ENCODE peak calls at places on chromosomes 16 and 17, in seven cellular contexts. W is cardiac muscle cell, H is mucosa of descending colon, V is NB4, I is tibial artery, L is Peyer's patch, C is AG04450. P is an unnamed sample.

GRCh38 chr17:78925662-78926555 is 722 bp upstream of the TIMP2 start:
- DNase-seq in L (peak), V (peak), I (peak), C (peak), W (no peak), H (peak), P (peak)

GRCh38 chr17:29591737-29592624 is 951 bp upstream of the ANKRD13B start:
- DNase-seq in H (peak), W (peak), V (peak), I (peak), L (peak), C (no peak), P (peak)

GRCh38 chr17:81394377-81394747 is 895 bp upstream of the BAHCC1 start:
- DNase-seq in H (no peak), L (no peak), I (no peak), W (no peak), C (no peak), V (peak), P (no peak)

GRCh38 chr17:81302324-81302723 is 7.2 kb upstream of the SLC38A10 start:
- DNase-seq in C (no peak), H (no peak), W (no peak), V (no peak), L (no peak), I (no peak), P (no peak)

GRCh38 chr17:79624658-79625478 is 14.0 kb upstream of the RBFOX3 start:
- DNase-seq in L (no peak), C (no peak), W (no peak), V (no peak), I (peak), H (peak), P (peak)

GRCh38 chr17:47950448-47950847 is 7.2 kb downstream of the PRR15L start:
- DNase-seq in L (no peak), W (no peak), V (no peak), H (no peak), C (no peak), I (no peak), P (no peak)

GRCh38 chr17:62351176-62351575 is 29.2 kb upstream of the EFCAB3 start:
- DNase-seq in W (no peak), L (no peak), V (no peak), H (no peak), I (no peak), C (no peak), P (no peak)

GRCh38 chr16:49491111-49491670 is 117.6 kb downstream of the C16orf78 start:
- DNase-seq in H (no peak), I (peak), W (no peak), C (no peak), V (no peak), L (no peak), P (no peak)

GRCh38 chr17:40097931-40098845 is 2.2 kb downstream of the NR1D1 start:
- DNase-seq in H (peak), I (peak), W (no peak), V (peak), L (no peak), C (no peak), P (no peak)

GRCh38 chr16:50747206-50747956 is 5.5 kb downstream of the CYLD start:
- DNase-seq in V (peak), L (no peak), H (no peak), C (no peak), W (no peak), I (no peak), P (no peak)

GRCh38 chr17:67733371-67733770 is 15.6 kb downstream of the NOL11 start:
- DNase-seq in I (no peak), L (no peak), W (no peak), H (no peak), V (no peak), C (no peak), P (peak)

GRCh38 chr17:75155191-75155601 is 884 bp upstream of the JPT1 start:
- DNase-seq in W (no peak), V (no peak), I (peak), L (no peak), C (no peak), H (no peak), P (peak)

GRCh38 chr17:8101721-8102120 is 14.2 kb upstream of the ALOX12B start:
- DNase-seq in V (no peak), C (no peak), I (no peak), L (no peak), H (no peak), W (no peak), P (no peak)

GRCh38 chr16:14347706-14348105 is 276.6 kb downstream of the MRTFB start:
- DNase-seq in L (no peak), C (no peak), V (no peak), H (no peak), I (no peak), W (no peak), P (no peak)

GRCh38 chr16:58644765-58645487 is 15.3 kb upstream of the CNOT1 start:
- DNase-seq in L (no peak), W (no peak), V (no peak), C (no peak), H (no peak), I (peak), P (no peak)

GRCh38 chr16:12951392-12951791 is 50.0 kb downstream of the SHISA9 start:
- DNase-seq in H (no peak), L (no peak), W (no peak), V (no peak), C (no peak), I (no peak), P (no peak)
- TF ChIP-seq CTCF in H (no peak), L (no peak), W (no peak), V (no peak), C (no peak), I (no peak), P (no peak)

GRCh38 chr17:4860651-4861050 is 27.5 kb downstream of the MINK1 start:
- DNase-seq in H (no peak), W (no peak), L (no peak), C (no peak), I (no peak), V (no peak), P (no peak)
- H3K4me3 ChIP-seq in H (no peak), W (no peak), L (no peak), C (no peak), I (no peak), V (no peak), P (no peak)

GRCh38 chr17:17401271-17401781 is 75.5 kb upstream of the MED9 start:
- DNase-seq in I (no peak), L (no peak), W (no peak), V (peak), H (no peak), C (no peak), P (peak)
- TF ChIP-seq CTCF in I (no peak), L (no peak), W (peak), V (peak), H (no peak), C (peak), P (peak)

DNA sequence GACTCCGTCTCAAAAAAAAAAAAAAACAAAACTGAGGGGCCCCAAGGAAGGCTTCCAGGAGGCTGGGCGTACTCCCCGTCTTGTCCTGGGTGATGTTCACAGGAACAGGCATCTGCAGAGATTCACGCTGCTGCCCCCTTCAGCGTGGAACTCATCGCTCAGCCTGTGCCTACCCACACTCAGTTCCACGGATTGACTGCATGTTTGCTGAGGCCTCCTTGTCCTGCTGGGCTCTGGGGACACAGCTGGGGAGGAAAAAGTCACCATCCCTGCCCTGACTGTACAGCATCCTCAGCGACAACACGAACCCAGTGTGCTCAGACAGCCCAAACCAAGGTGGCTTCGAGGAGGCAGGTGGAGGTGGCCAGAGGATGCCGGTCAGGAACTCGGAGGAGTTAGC is 12.9 kb upstream of the OSGIN1 start:
- DNase-seq in H (no peak), I (no peak), W (no peak), V (no peak), C (no peak), L (no peak), P (no peak)
- H3K4me3 ChIP-seq in H (no peak), I (no peak), W (no peak), V (no peak), C (no peak), L (no peak), P (no peak)

GRCh38 chr17:6505425-6506142 is 50.8 kb downstream of the PITPNM3 start:
- DNase-seq in C (no peak), V (no peak), H (no peak), I (peak), W (no peak), L (no peak), P (peak)

GRCh38 chr17:6508519-6509294 is 47.6 kb downstream of the PITPNM3 start:
- DNase-seq in I (peak), V (no peak), L (no peak), W (peak), H (no peak), C (no peak), P (peak)

GRCh38 chr17:6507535-6507934 is 48.8 kb downstream of the PITPNM3 start:
- DNase-seq in C (peak), L (no peak), H (no peak), V (no peak), W (no peak), I (peak), P (peak)

GRCh38 chr17:6508026-6508425 is 48.3 kb downstream of the PITPNM3 start:
- DNase-seq in W (no peak), L (no peak), H (no peak), V (no peak), C (no peak), I (peak), P (peak)

GRCh38 chr17:6506679-6507231 is 49.6 kb downstream of the PITPNM3 start:
- DNase-seq in I (peak), L (no peak), H (peak), V (no peak), C (no peak), W (no peak), P (peak)
- TF ChIP-seq CTCF in I (no peak), L (no peak), H (no peak), V (no peak), C (no peak), W (no peak), P (no peak)

GRCh38 chr17:50945779-50946222 is 79.6 kb upstream of the TOB1 start:
- DNase-seq in C (no peak), H (no peak), L (no peak), V (no peak), W (no peak), I (peak), P (peak)

GRCh38 chr17:50944902-50945720 is 79.0 kb upstream of the TOB1 start:
- DNase-seq in H (no peak), L (no peak), W (no peak), V (no peak), I (peak), C (no peak), P (no peak)

GRCh38 chr17:50944054-50944901 is 78.1 kb upstream of the TOB1 start:
- DNase-seq in V (peak), I (peak), L (peak), H (peak), W (peak), C (no peak), P (peak)

GRCh38 chr17:50946223-50946890 is 80.2 kb upstream of the TOB1 start:
- DNase-seq in I (peak), V (no peak), H (peak), W (no peak), C (no peak), L (no peak), P (peak)

DNA sequence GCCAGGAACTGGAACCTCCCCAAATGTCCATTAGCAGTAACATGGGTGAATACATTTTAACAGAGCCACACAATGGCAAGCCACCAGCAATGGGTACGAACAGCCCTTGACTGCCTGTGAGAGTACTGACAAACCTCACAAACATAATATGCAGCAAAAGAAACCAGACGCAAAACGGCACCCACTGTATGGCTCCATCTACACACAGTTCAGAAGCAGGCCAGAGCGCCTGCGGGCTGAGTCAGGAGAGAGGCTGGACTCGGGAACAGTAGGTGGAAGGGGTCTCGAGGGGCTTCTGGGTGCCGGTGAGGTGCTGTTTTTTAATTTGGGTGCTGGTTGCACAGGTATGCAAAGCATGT is 77.4 kb upstream of the TOB1 start:
- DNase-seq in C (no peak), W (no peak), V (no peak), H (no peak), I (peak), L (no peak), P (peak)
- H3K4me3 ChIP-seq in C (no peak), W (no peak), V (no peak), H (no peak), I (no peak), L (peak), P (peak)

GRCh38 chr17:76938009-76938408 is 69.8 kb downstream of the MGAT5B start:
- DNase-seq in W (no peak), C (no peak), I (no peak), V (no peak), H (no peak), L (no peak), P (no peak)
- TF ChIP-seq CTCF in W (no peak), C (no peak), I (no peak), V (no peak), H (no peak), L (no peak), P (no peak)

GRCh38 chr17:59844884-59845594 is 47.7 kb downstream of the TUBD1 start:
- DNase-seq in L (no peak), H (no peak), C (no peak), V (no peak), I (no peak), W (no peak), P (no peak)

GRCh38 chr17:59846391-59847165 is 46.2 kb downstream of the TUBD1 start:
- DNase-seq in H (no peak), L (no peak), W (no peak), C (peak), I (peak), V (no peak), P (peak)

GRCh38 chr17:59848385-59848668 is 44.4 kb downstream of the TUBD1 start:
- DNase-seq in H (no peak), W (no peak), I (peak), V (no peak), L (no peak), C (no peak), P (no peak)

GRCh38 chr17:59842901-59843652 is 49.7 kb downstream of the TUBD1 start:
- DNase-seq in W (no peak), C (peak), L (no peak), I (no peak), H (peak), V (peak), P (peak)

GRCh38 chr17:59845595-59846390 is 47.0 kb downstream of the TUBD1 start:
- DNase-seq in L (no peak), W (no peak), V (peak), C (no peak), H (peak), I (peak), P (peak)
- H3K4me3 ChIP-seq in L (no peak), W (no peak), V (no peak), C (no peak), H (no peak), I (peak), P (no peak)

GRCh38 chr16:68732741-68733399 is 4.2 kb upstream of the CDH1 start:
- DNase-seq in C (no peak), I (no peak), L (no peak), V (no peak), W (no peak), H (no peak), P (peak)
- TF ChIP-seq CTCF in C (no peak), I (no peak), L (no peak), V (no peak), W (no peak), H (no peak), P (no peak)